ENCODE peak calls at places on chromosome 6, in nine cellular contexts. U, V, J, W, P, L, D, M and Q are unnamed samples.
A peak's percentile ranks its signal among the peaks of the same experiment; 100 is the strongest.

GRCh38 chr6:131643855-131644460 is 6.9 kb downstream of the ENPP3 start:
- DNase-seq in P (no peak), D (no peak), J (no peak), U (no peak), V (no peak), M (no peak), L (no peak), W (no peak), Q (no peak)

GRCh38 chr6:52403627-52404026 is 16.5 kb upstream of the EFHC1 start:
- DNase-seq in L (no peak), P (no peak), W (no peak), D (no peak), M (no peak), U (no peak), J (no peak), V (peak; percentile 76), Q (no peak)

GRCh38 chr6:1477432-1478090 is 88.2 kb downstream of the FOXF2 start:
- DNase-seq in D (no peak), V (no peak), M (no peak), P (peak; percentile 29), J (no peak), U (peak; percentile 18), W (no peak), L (no peak), Q (no peak)

GRCh38 chr6:169707772-169708171 is 5.8 kb downstream of the C6orf120 start:
- DNase-seq in M (no peak), J (no peak), P (no peak), D (no peak), U (no peak), L (no peak), V (no peak), W (no peak), Q (no peak)

GRCh38 chr6:150596439-150596838 is 3.2 kb upstream of the PLEKHG1 start:
- DNase-seq in M (no peak), L (no peak), V (no peak), D (no peak), P (no peak), W (no peak), U (no peak), J (no peak), Q (no peak)

GRCh38 chr6:25342784-25343183 is 63.6 kb downstream of the CARMIL1 start:
- DNase-seq in V (no peak), L (no peak), D (no peak), J (no peak), P (no peak), W (no peak), M (no peak), U (peak; percentile 5), Q (no peak)

GRCh38 chr6:16380220-16380809 is 141.9 kb downstream of the GMPR start:
- DNase-seq in M (no peak), P (no peak), J (no peak), V (peak; percentile 58), U (no peak), D (peak; percentile 28), W (no peak), L (no peak), Q (no peak)

GRCh38 chr6:146909376-146909775 is 294.8 kb upstream of the STXBP5 start:
- DNase-seq in W (no peak), P (no peak), J (no peak), U (no peak), V (no peak), M (no peak), L (no peak), D (no peak), Q (no peak)

GRCh38 chr6:34338811-34339210 is 53.7 kb downstream of the NUDT3 start:
- DNase-seq in W (no peak), J (no peak), D (no peak), U (no peak), P (no peak), M (no peak), V (no peak), L (no peak), Q (no peak)

GRCh38 chr6:108966236-108966635 is 118.0 kb downstream of the ARMC2 start:
- DNase-seq in D (no peak), W (no peak), L (no peak), J (no peak), V (no peak), U (no peak), P (no peak), M (no peak), Q (no peak)

GRCh38 chr6:50272611-50273010 is 222.9 kb upstream of the DEFB112 start:
- DNase-seq in J (no peak), P (no peak), V (no peak), U (no peak), W (no peak), D (no peak), M (no peak), L (no peak), Q (no peak)

GRCh38 chr6:36594816-36595167 is 630 bp downstream of the SRSF3 start:
- DNase-seq in J (no peak), P (no peak), U (no peak), M (no peak), W (no peak), L (no peak), D (no peak), V (no peak), Q (no peak)

GRCh38 chr6:110561016-110561396 is 84.6 kb upstream of the SLC22A16 start:
- DNase-seq in V (no peak), M (no peak), P (no peak), L (no peak), W (no peak), J (no peak), U (no peak), D (no peak), Q (no peak)

GRCh38 chr6:85408039-85408438 is 41.8 kb upstream of the NT5E start:
- DNase-seq in W (no peak), L (no peak), U (no peak), M (no peak), D (no peak), V (no peak), P (no peak), J (no peak), Q (no peak)

GRCh38 chr6:33779305-33779704 is 9.6 kb downstream of the LEMD2 start:
- DNase-seq in P (no peak), D (no peak), U (no peak), L (no peak), V (no peak), M (peak; percentile 56), W (no peak), J (peak; percentile 91), Q (no peak)

GRCh38 chr6:43149260-43149659 is 21.8 kb upstream of the SRF start:
- DNase-seq in W (no peak), P (no peak), M (no peak), L (no peak), V (no peak), U (no peak), D (no peak), J (peak; percentile 61), Q (no peak)

GRCh38 chr6:144415014-144415413 is 129.9 kb downstream of the UTRN start:
- DNase-seq in P (peak; percentile 26), J (no peak), W (no peak), M (no peak), D (no peak), L (no peak), U (peak; percentile 21), V (no peak), Q (no peak)

GRCh38 chr6:18536693-18537092 is 149.5 kb downstream of the RNF144B start:
- DNase-seq in M (no peak), J (no peak), L (no peak), V (no peak), W (no peak), U (no peak), D (no peak), P (no peak), Q (no peak)

GRCh38 chr6:53828971-53829697 is 34.3 kb downstream of the LRRC1 start:
- DNase-seq in W (no peak), J (no peak), D (no peak), P (no peak), M (no peak), L (no peak), V (no peak), U (no peak), Q (no peak)

GRCh38 chr6:128554302-128554701 is 33.9 kb upstream of the PTPRK start:
- DNase-seq in U (no peak), L (no peak), M (no peak), V (peak; percentile 28), D (no peak), P (no peak), J (no peak), W (no peak), Q (no peak)
- TF ChIP-seq CTCF in U (no peak), L (no peak), M (no peak), V (peak; percentile 36), D (no peak), P (no peak), J (no peak), W (peak; percentile 31), Q (peak; percentile 14)

DNA sequence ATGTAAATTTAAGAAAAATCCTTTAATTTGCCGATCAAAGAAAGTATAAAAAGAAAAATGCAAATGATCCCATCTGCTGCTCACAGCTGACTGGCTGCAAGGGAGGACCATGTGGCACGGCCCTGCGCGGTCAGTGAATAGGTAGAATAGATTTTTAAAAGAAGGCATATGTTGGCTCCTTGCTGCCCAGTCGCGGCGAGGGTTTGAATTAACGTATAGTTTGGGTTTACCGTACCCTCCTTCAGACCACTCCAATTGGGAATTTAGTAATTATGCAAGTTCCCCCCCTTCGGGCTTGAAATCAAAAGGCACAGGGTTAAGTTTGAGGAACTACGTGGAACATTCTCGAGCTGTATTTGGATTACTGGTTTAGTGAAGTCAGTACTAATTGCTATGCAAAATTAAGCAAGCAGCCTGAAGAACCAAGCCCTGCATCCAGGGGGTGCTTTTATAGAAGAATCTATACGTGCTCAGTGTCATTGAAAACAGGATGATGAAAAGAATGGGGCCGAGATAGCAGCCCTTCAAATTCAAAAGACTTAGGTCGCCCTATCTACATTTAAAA is 1.1 kb upstream of the BEND3 start:
- DNase-seq in W (no peak), P (no peak), L (peak; percentile 58), D (peak; percentile 49), U (no peak), V (no peak), J (peak; percentile 69), M (peak; percentile 19), Q (no peak)
- TF ChIP-seq CTCF in W (no peak), P (no peak), L (no peak), D (no peak), U (no peak), V (no peak), J (peak; percentile 12), M (peak; percentile 9), Q (peak; percentile 34)

DNA sequence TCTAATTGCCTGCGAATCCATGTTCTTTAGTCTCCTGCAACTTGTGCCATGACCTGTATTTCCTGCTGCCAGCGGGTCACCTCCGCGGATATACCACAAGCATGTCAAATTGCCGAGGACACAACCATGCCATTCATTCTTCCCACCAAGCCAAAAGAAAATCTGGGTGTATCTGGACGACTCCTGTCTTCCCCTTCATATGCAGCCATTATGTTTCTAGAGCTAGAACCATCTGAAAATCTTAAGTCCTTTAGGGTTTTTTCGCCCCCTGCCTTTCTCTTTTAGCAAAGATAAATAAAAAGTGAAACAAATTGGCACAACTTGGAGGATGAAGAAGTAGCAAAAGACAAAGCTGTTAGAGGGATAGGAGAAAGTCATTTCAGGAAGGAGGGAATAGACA is 242.6 kb downstream of the ARID1B start:
- DNase-seq in M (no peak), L (no peak), P (no peak), U (no peak), D (peak; percentile 55), V (no peak), J (no peak), W (no peak), Q (no peak)
- TF ChIP-seq CTCF in M (no peak), L (no peak), P (no peak), U (no peak), D (no peak), V (no peak), J (no peak), W (no peak), Q (no peak)

GRCh38 chr6:71034578-71034977 is 77.7 kb upstream of the B3GAT2 start:
- DNase-seq in M (no peak), P (no peak), J (no peak), U (no peak), L (no peak), V (no peak), D (no peak), W (no peak), Q (no peak)
- TF ChIP-seq CTCF in M (no peak), P (no peak), J (no peak), U (no peak), L (no peak), V (no peak), D (no peak), W (no peak), Q (no peak)